ENCODE peak calls at places on chromosomes 13 and 19, in five cellular contexts. G, D, Q, E and O are unnamed samples.

GRCh38 chr19:3556978-3557460 is 367 bp downstream of the MFSD12 start:
- DNase-seq in Q (peak; percentile 76), E (no peak), G (no peak), D (peak; percentile 79), O (no peak)

GRCh38 chr19:10384580-10384979 is 4.2 kb upstream of the TYK2 start:
- DNase-seq in Q (no peak), E (no peak), D (no peak), G (no peak), O (no peak)

GRCh38 chr13:99228737-99229691 is 28.4 kb downstream of the UBAC2 start:
- DNase-seq in Q (peak; percentile 72), G (no peak), E (no peak), D (no peak), O (no peak)

GRCh38 chr19:48424694-48425219 is 21.0 kb upstream of the GRWD1 start:
- DNase-seq in E (no peak), G (no peak), D (no peak), Q (peak; percentile 65), O (no peak)

GRCh38 chr19:1066251-1066747 is 668 bp upstream of the ARHGAP45 start:
- DNase-seq in E (no peak), G (no peak), D (no peak), Q (no peak), O (no peak)

GRCh38 chr13:25352230-25352629 is 19.5 kb upstream of the ATP8A2 start:
- DNase-seq in G (no peak), D (no peak), E (no peak), Q (no peak), O (no peak)

GRCh38 chr13:54972838-54973237 is 1944.2 kb downstream of the OLFM4 start:
- DNase-seq in E (no peak), Q (no peak), D (no peak), G (no peak), O (no peak)

GRCh38 chr19:40139533-40140287 is 49.0 kb upstream of the ZNF780A start:
- DNase-seq in Q (peak; percentile 58), G (no peak), E (no peak), D (no peak), O (no peak)

GRCh38 chr13:44046428-44046827 is 166.7 kb downstream of the LACC1 start:
- DNase-seq in G (no peak), Q (no peak), E (no peak), D (no peak), O (no peak)

GRCh38 chr19:32318884-32319520 is 26.4 kb upstream of the ZNF507 start:
- DNase-seq in D (no peak), Q (no peak), G (no peak), E (no peak), O (no peak)

GRCh38 chr13:80341771-80342271 is 895 bp upstream of the SPRY2 start:
- DNase-seq in E (no peak), D (peak; percentile 60), Q (peak; percentile 38), G (peak; percentile 37), O (no peak)

GRCh38 chr19:39998511-39998910 is 1.7 kb downstream of the ZNF546 start:
- DNase-seq in G (no peak), Q (no peak), E (no peak), D (no peak), O (no peak)